ENCODE peak calls at places on chromosomes 13 and 19, in six cellular contexts. P is heart right ventricle, L is neural crest cell, X is endothelial cell, R is MCF 10A, M is H9. T is an unnamed sample.

GRCh38 chr13:84844473-84844872 is 954.7 kb downstream of the SLITRK6 start:
- DNase-seq in M (no peak), P (no peak), R (peak; percentile 60), L (no peak), X (no peak), T (no peak)

GRCh38 chr13:103081435-103081834 is 15.2 kb upstream of the SLC10A2 start:
- DNase-seq in L (no peak), P (no peak), M (no peak), R (no peak), X (no peak), T (no peak)

GRCh38 chr13:27276188-27276587 is 5.6 kb downstream of the RASL11A start:
- DNase-seq in P (no peak), L (no peak), X (no peak), M (peak; percentile 15), R (no peak), T (peak; percentile 28)

GRCh38 chr13:108705031-108705430 is 75.6 kb downstream of the MYO16 start:
- DNase-seq in X (no peak), R (no peak), M (no peak), P (no peak), L (no peak), T (no peak)

GRCh38 chr19:4577020-4577782 is 17.7 kb upstream of the SEMA6B start:
- DNase-seq in L (no peak), R (peak; percentile 55), X (no peak), P (no peak), M (peak; percentile 57), T (no peak)

GRCh38 chr13:107866666-107867623 is 348.4 kb downstream of the LIG4 start:
- DNase-seq in L (peak; percentile 32), R (no peak), P (no peak), X (peak; percentile 43), M (peak; percentile 43), T (peak; percentile 73)

GRCh38 chr13:28522871-28523270 is 27.9 kb upstream of the FLT1 start:
- DNase-seq in P (no peak), L (no peak), X (no peak), M (no peak), R (no peak), T (no peak)

GRCh38 chr19:588093-588742 is 1.5 kb upstream of the HCN2 start:
- DNase-seq in R (peak; percentile 94), L (peak; percentile 65), M (peak; percentile 92), P (peak; percentile 69), X (peak; percentile 71), T (peak; percentile 98)

GRCh38 chr13:100662470-100663211 is 12.0 kb downstream of the TMTC4 start:
- DNase-seq in R (no peak), M (no peak), L (no peak), P (no peak), X (no peak), T (no peak)

GRCh38 chr19:33389574-33390119 is 16.1 kb downstream of the CEBPG start:
- DNase-seq in R (no peak), L (no peak), M (no peak), P (no peak), X (no peak), T (no peak)

GRCh38 chr19:48030073-48030472 is 13.8 kb downstream of the CABP5 start:
- DNase-seq in R (no peak), X (no peak), P (no peak), M (no peak), L (no peak), T (no peak)

GRCh38 chr13:50626031-50626643 is 217.4 kb downstream of the DLEU7 start:
- DNase-seq in X (no peak), L (no peak), R (peak; percentile 80), M (no peak), P (no peak), T (no peak)

GRCh38 chr19:50512999-50513745 is 541 bp downstream of the ASPDH start:
- DNase-seq in L (no peak), P (no peak), R (no peak), X (no peak), M (no peak), T (no peak)

GRCh38 chr13:42524487-42525034 is 49.4 kb upstream of the TNFSF11 start:
- DNase-seq in R (no peak), L (no peak), M (no peak), P (no peak), X (no peak), T (no peak)

GRCh38 chr19:5934779-5935472 is 20.9 kb downstream of the CAPS start:
- DNase-seq in M (no peak), R (no peak), L (no peak), P (no peak), X (no peak), T (peak; percentile 90)

GRCh38 chr13:108859202-108860012 is 230.0 kb downstream of the MYO16 start:
- DNase-seq in P (no peak), L (no peak), M (no peak), R (no peak), X (no peak), T (no peak)

GRCh38 chr19:682678-683320 is 6.6 kb downstream of the FSTL3 start:
- DNase-seq in M (no peak), R (no peak), P (no peak), X (no peak), L (no peak), T (no peak)

GRCh38 chr19:33329060-33329459 is 26.7 kb upstream of the CEBPA start:
- DNase-seq in M (no peak), R (no peak), L (no peak), P (no peak), X (no peak), T (no peak)

GRCh38 chr19:6610934-6611370 is 20.0 kb upstream of the CD70 start:
- DNase-seq in L (no peak), R (peak; percentile 85), P (no peak), X (no peak), M (no peak), T (no peak)

GRCh38 chr13:97548736-97549135 is 114.8 kb downstream of the RAP2A start:
- DNase-seq in L (no peak), X (no peak), P (no peak), M (no peak), R (no peak), T (no peak)

GRCh38 chr13:42892760-42893159 is 99.3 kb downstream of the EPSTI1 start:
- DNase-seq in L (no peak), R (peak; percentile 80), P (no peak), X (no peak), M (no peak), T (no peak)

GRCh38 chr13:39916330-39916729 is 260.9 kb downstream of the COG6 start:
- DNase-seq in L (no peak), X (no peak), R (peak; percentile 51), P (no peak), M (no peak), T (no peak)

GRCh38 chr13:110528371-110528770 is 33.2 kb downstream of the RAB20 start:
- DNase-seq in L (no peak), R (no peak), M (no peak), X (no peak), P (no peak), T (no peak)

GRCh38 chr19:44808463-44809371 is at the start of gene BCAM:
- DNase-seq in L (peak; percentile 55), R (peak; percentile 66), M (peak; percentile 81), X (peak; percentile 58), P (peak; percentile 87), T (peak; percentile 74)

GRCh38 chr13:35855531-35856019 is 275.6 kb downstream of the DCLK1 start:
- DNase-seq in X (no peak), L (no peak), R (peak; percentile 85), M (peak; percentile 97), P (no peak), T (peak; percentile 15)

GRCh38 chr19:10699650-10700335 is 1.4 kb upstream of the QTRT1 start:
- DNase-seq in M (peak; percentile 65), X (peak; percentile 59), P (no peak), R (peak; percentile 73), L (peak; percentile 61), T (peak; percentile 72)

GRCh38 chr13:80379245-80379644 is 38.3 kb upstream of the SPRY2 start:
- DNase-seq in M (no peak), R (peak; percentile 84), P (no peak), X (no peak), L (no peak), T (no peak)

GRCh38 chr13:45678282-45678681 is 23.8 kb upstream of the CBY2 start:
- DNase-seq in X (no peak), M (no peak), P (no peak), R (no peak), L (no peak), T (no peak)

GRCh38 chr19:36392916-36393673 is 14.1 kb upstream of the ZFP14 start:
- DNase-seq in R (no peak), L (no peak), X (no peak), M (no peak), P (no peak), T (no peak)

GRCh38 chr13:34246511-34246910 is 428.6 kb downstream of the RFC3 start:
- DNase-seq in X (no peak), P (no peak), R (peak; percentile 76), M (no peak), L (no peak), T (no peak)

GRCh38 chr19:42386974-42387707 is 3.0 kb downstream of the CNFN start:
- DNase-seq in P (peak; percentile 55), X (peak; percentile 80), L (peak; percentile 64), R (peak; percentile 87), M (peak; percentile 91), T (peak; percentile 80)

GRCh38 chr19:13055213-13056051 is 47.2 kb downstream of the LYL1 start:
- DNase-seq in R (peak; percentile 47), L (no peak), X (no peak), M (peak; percentile 67), P (peak; percentile 78), T (peak; percentile 69)

DNA sequence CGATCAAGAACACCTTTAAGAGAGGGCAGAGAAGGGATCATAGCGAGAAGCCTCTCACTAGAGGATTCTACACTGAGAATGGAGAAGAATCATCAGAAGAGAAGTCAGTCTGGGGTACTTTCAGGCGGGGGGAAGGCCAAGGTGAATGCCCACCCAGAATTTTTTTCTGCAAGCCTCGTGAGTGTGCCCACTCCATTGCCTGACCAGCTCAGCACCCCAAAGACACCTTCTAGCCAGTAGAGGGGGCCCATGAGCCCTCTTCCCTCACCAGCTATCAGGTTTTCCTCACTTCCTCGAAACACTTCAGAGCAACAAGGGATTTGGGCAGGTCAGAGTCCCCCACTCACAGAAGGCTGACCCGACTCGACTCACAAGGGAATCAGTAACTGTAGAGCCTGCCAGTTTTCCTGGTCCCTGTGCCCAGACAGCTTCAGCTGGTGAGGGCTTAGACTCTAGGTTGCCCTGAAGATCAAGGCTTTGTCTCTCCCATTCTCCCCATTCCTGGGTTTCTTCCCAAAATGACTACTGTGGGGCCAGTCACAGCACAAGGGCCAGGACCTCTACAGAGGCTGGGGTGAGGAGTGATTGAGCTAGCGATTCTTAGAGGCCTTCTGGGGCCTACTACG is 18.4 kb downstream of the NLRP13 start:
- DNase-seq in M (no peak), X (no peak), R (no peak), L (no peak), P (no peak), T (peak; percentile 8)
- TF ChIP-seq CTCF in M (peak; percentile 31), X (no peak), R (no peak), L (no peak), P (no peak), T (peak; percentile 44)

GRCh38 chr19:16495982-16496612 is at the start of the genes C19orf44 and CALR3:
- DNase-seq in L (peak; percentile 95), P (peak; percentile 99), X (peak; percentile 96), M (peak; percentile 99), R (peak; percentile 100), T (peak; percentile 98)
- TF ChIP-seq CTCF in L (peak; percentile 21), P (peak; percentile 55), X (no peak), M (no peak), R (no peak), T (peak; percentile 21)

GRCh38 chr13:71477735-71478134 is 389.3 kb downstream of the DACH1 start:
- DNase-seq in X (no peak), L (no peak), P (no peak), M (no peak), R (peak; percentile 8), T (no peak)
- TF ChIP-seq CTCF in X (peak; percentile 79), L (peak; percentile 66), P (peak; percentile 41), M (peak; percentile 75), R (peak; percentile 43), T (peak; percentile 62)

GRCh38 chr19:1945899-1946298 is 4.9 kb downstream of the CSNK1G2 start:
- DNase-seq in P (peak; percentile 32), L (peak; percentile 63), R (peak; percentile 41), X (peak; percentile 72), M (peak; percentile 90), T (peak; percentile 64)
- TF ChIP-seq CTCF in P (peak; percentile 55), L (peak; percentile 68), R (peak; percentile 60), X (peak; percentile 86), M (peak; percentile 86), T (peak; percentile 67)